ENCODE peak calls at places on chromosomes 16 and 17, in eight cellular contexts. E is GM12891, U is AG04450, N is glomerular endothelial cell, P is GM13977, Y is astrocyte, L is T-helper 17 cell, F is body of pancreas. S is an unnamed sample.

GRCh38 chr17:29778936-29779811 is 150.9 kb downstream of the SSH2 start:
- DNase-seq in Y (peak; percentile 14), P (peak; percentile 76), F (peak; percentile 71), E (peak; percentile 39), L (peak; percentile 57), U (no peak), N (no peak), S (no peak)

GRCh38 chr16:54284319-54284930 is 2.2 kb downstream of the IRX3 start:
- DNase-seq in N (no peak), Y (no peak), P (peak; percentile 57), U (no peak), L (no peak), F (no peak), E (no peak), S (no peak)

GRCh38 chr17:13813347-13814240 is 211.9 kb upstream of the HS3ST3A1 start:
- DNase-seq in E (no peak), L (no peak), Y (no peak), U (no peak), F (no peak), P (no peak), N (no peak), S (no peak)

GRCh38 chr17:67417507-67417906 is 40.4 kb downstream of the PITPNC1 start:
- DNase-seq in F (no peak), L (no peak), Y (no peak), E (no peak), P (no peak), N (no peak), U (no peak), S (no peak)

GRCh38 chr16:31113420-31114124 is 3.9 kb upstream of the KAT8 start:
- DNase-seq in N (no peak), F (no peak), L (no peak), E (no peak), U (no peak), P (no peak), Y (no peak), S (no peak)

GRCh38 chr17:44608732-44609435 is 47.4 kb upstream of the MEIOC start:
- DNase-seq in L (no peak), P (no peak), F (no peak), E (no peak), Y (no peak), N (no peak), U (no peak), S (no peak)

GRCh38 chr17:80151333-80151732 is 4.4 kb upstream of the EIF4A3 start:
- DNase-seq in E (no peak), U (peak; percentile 52), F (no peak), L (no peak), P (no peak), Y (peak; percentile 90), N (no peak), S (no peak)

GRCh38 chr17:64767269-64767997 is 105.3 kb upstream of the SMURF2 start:
- DNase-seq in N (no peak), F (no peak), Y (no peak), E (no peak), U (no peak), L (no peak), P (no peak), S (no peak)

GRCh38 chr17:65794572-65794971 is 233.1 kb upstream of the AXIN2 start:
- DNase-seq in F (peak; percentile 11), U (no peak), P (no peak), L (no peak), Y (peak; percentile 3), N (no peak), E (no peak), S (no peak)

GRCh38 chr17:41695954-41696720 is 7.5 kb downstream of the EIF1 start:
- DNase-seq in F (peak; percentile 43), U (no peak), N (no peak), Y (peak; percentile 49), L (peak; percentile 64), E (peak; percentile 57), P (peak; percentile 80), S (no peak)

GRCh38 chr16:70653809-70654771 is 7.7 kb downstream of the IL34 start:
- DNase-seq in N (peak; percentile 76), E (peak; percentile 58), L (peak; percentile 41), P (peak; percentile 83), U (peak; percentile 54), Y (peak; percentile 52), F (peak; percentile 82), S (peak; percentile 41)

S was measured in pulmonary artery endothelial cell.